ENCODE peak calls at places on chromosomes 6 and 20, in five cellular contexts. One of them, this sample, is unnamed.

GRCh38 chr6:45548657-45549515 is 171.2 kb upstream of the SUPT3H start:
- DNase-seq in iPS-NIHi11: no peak
- DNase-seq in natural killer cell treated with Interleukin-12 subunit alpha and Interleukin-12 subunit beta and Interleukin-15 and Interleukin-18, amount 100 ng/mL, for 72 hours: no peak
- DNase-seq in upper lobe of right lung: no peak
- DNase-seq in GOT3: no peak
- DNase-seq in this sample: no peak

GRCh38 chr6:4914412-4915159 is 89.3 kb downstream of the RPP40 start:
- DNase-seq in iPS-NIHi11: no peak
- DNase-seq in natural killer cell treated with Interleukin-12 subunit alpha and Interleukin-12 subunit beta and Interleukin-15 and Interleukin-18, amount 100 ng/mL, for 72 hours: peak; percentile 65
- DNase-seq in upper lobe of right lung: no peak
- DNase-seq in GOT3: no peak
- DNase-seq in this sample: no peak

GRCh38 chr6:148445620-148446019 is 103.0 kb downstream of the SASH1 start:
- DNase-seq in iPS-NIHi11: no peak
- DNase-seq in natural killer cell treated with Interleukin-12 subunit alpha and Interleukin-12 subunit beta and Interleukin-15 and Interleukin-18, amount 100 ng/mL, for 72 hours: no peak
- DNase-seq in upper lobe of right lung: no peak
- DNase-seq in GOT3: no peak
- DNase-seq in this sample: no peak

GRCh38 chr20:32680544-32681174 is 6.9 kb upstream of the C20orf203 start:
- DNase-seq in iPS-NIHi11: no peak
- DNase-seq in natural killer cell treated with Interleukin-12 subunit alpha and Interleukin-12 subunit beta and Interleukin-15 and Interleukin-18, amount 100 ng/mL, for 72 hours: peak; percentile 20
- DNase-seq in upper lobe of right lung: no peak
- DNase-seq in GOT3: no peak
- DNase-seq in this sample: no peak

GRCh38 chr20:51379601-51380341 is 162.7 kb downstream of the NFATC2 start:
- DNase-seq in iPS-NIHi11: no peak
- DNase-seq in natural killer cell treated with Interleukin-12 subunit alpha and Interleukin-12 subunit beta and Interleukin-15 and Interleukin-18, amount 100 ng/mL, for 72 hours: no peak
- DNase-seq in upper lobe of right lung: peak; percentile 18
- DNase-seq in GOT3: no peak
- DNase-seq in this sample: no peak

GRCh38 chr6:108921547-108922331 is 73.5 kb downstream of the ARMC2 start:
- DNase-seq in iPS-NIHi11: no peak
- DNase-seq in natural killer cell treated with Interleukin-12 subunit alpha and Interleukin-12 subunit beta and Interleukin-15 and Interleukin-18, amount 100 ng/mL, for 72 hours: peak; percentile 71
- DNase-seq in upper lobe of right lung: no peak
- DNase-seq in GOT3: peak; percentile 22
- DNase-seq in this sample: no peak

GRCh38 chr6:3500262-3501001 is 43.6 kb upstream of the SLC22A23 start:
- DNase-seq in iPS-NIHi11: no peak
- DNase-seq in natural killer cell treated with Interleukin-12 subunit alpha and Interleukin-12 subunit beta and Interleukin-15 and Interleukin-18, amount 100 ng/mL, for 72 hours: no peak
- DNase-seq in upper lobe of right lung: no peak
- DNase-seq in GOT3: no peak
- DNase-seq in this sample: no peak

GRCh38 chr6:72832271-72832670 is 210.4 kb downstream of the KCNQ5 start:
- DNase-seq in iPS-NIHi11: no peak
- DNase-seq in natural killer cell treated with Interleukin-12 subunit alpha and Interleukin-12 subunit beta and Interleukin-15 and Interleukin-18, amount 100 ng/mL, for 72 hours: no peak
- DNase-seq in upper lobe of right lung: no peak
- DNase-seq in GOT3: no peak
- DNase-seq in this sample: no peak

GRCh38 chr6:6734463-6735455 is 146.2 kb downstream of the LY86 start:
- DNase-seq in iPS-NIHi11: no peak
- DNase-seq in natural killer cell treated with Interleukin-12 subunit alpha and Interleukin-12 subunit beta and Interleukin-15 and Interleukin-18, amount 100 ng/mL, for 72 hours: no peak
- DNase-seq in upper lobe of right lung: no peak
- DNase-seq in GOT3: no peak
- DNase-seq in this sample: no peak

GRCh38 chr20:890671-891070 is 25.5 kb downstream of the ANGPT4 start:
- DNase-seq in iPS-NIHi11: no peak
- DNase-seq in natural killer cell treated with Interleukin-12 subunit alpha and Interleukin-12 subunit beta and Interleukin-15 and Interleukin-18, amount 100 ng/mL, for 72 hours: no peak
- DNase-seq in upper lobe of right lung: no peak
- DNase-seq in GOT3: no peak
- DNase-seq in this sample: no peak

GRCh38 chr6:153131037-153131981 is at the start of gene RGS17:
- DNase-seq in iPS-NIHi11: peak; percentile 97
- DNase-seq in natural killer cell treated with Interleukin-12 subunit alpha and Interleukin-12 subunit beta and Interleukin-15 and Interleukin-18, amount 100 ng/mL, for 72 hours: peak; percentile 69
- DNase-seq in upper lobe of right lung: peak; percentile 74
- DNase-seq in GOT3: no peak
- DNase-seq in this sample: peak; percentile 30

GRCh38 chr20:62066983-62067433 is 1.3 kb upstream of the TAF4 start:
- DNase-seq in iPS-NIHi11: peak; percentile 68
- DNase-seq in natural killer cell treated with Interleukin-12 subunit alpha and Interleukin-12 subunit beta and Interleukin-15 and Interleukin-18, amount 100 ng/mL, for 72 hours: no peak
- DNase-seq in upper lobe of right lung: no peak
- DNase-seq in GOT3: no peak
- DNase-seq in this sample: peak; percentile 16

GRCh38 chr6:50264995-50265571 is 215.4 kb upstream of the DEFB112 start:
- DNase-seq in iPS-NIHi11: peak; percentile 26
- DNase-seq in natural killer cell treated with Interleukin-12 subunit alpha and Interleukin-12 subunit beta and Interleukin-15 and Interleukin-18, amount 100 ng/mL, for 72 hours: no peak
- DNase-seq in upper lobe of right lung: no peak
- DNase-seq in GOT3: no peak
- DNase-seq in this sample: no peak

GRCh38 chr6:151325075-151326050 is 66.0 kb downstream of the ZBTB2 start:
- DNase-seq in iPS-NIHi11: peak; percentile 59
- DNase-seq in natural killer cell treated with Interleukin-12 subunit alpha and Interleukin-12 subunit beta and Interleukin-15 and Interleukin-18, amount 100 ng/mL, for 72 hours: no peak
- DNase-seq in upper lobe of right lung: peak; percentile 77
- DNase-seq in GOT3: no peak
- DNase-seq in this sample: peak; percentile 28

GRCh38 chr6:97282238-97282725 is 734 bp downstream of the MMS22L start:
- DNase-seq in iPS-NIHi11: peak; percentile 23
- DNase-seq in natural killer cell treated with Interleukin-12 subunit alpha and Interleukin-12 subunit beta and Interleukin-15 and Interleukin-18, amount 100 ng/mL, for 72 hours: no peak
- DNase-seq in upper lobe of right lung: no peak
- DNase-seq in GOT3: no peak
- DNase-seq in this sample: no peak

GRCh38 chr6:6515691-6516607 is 72.6 kb upstream of the LY86 start:
- DNase-seq in iPS-NIHi11: no peak
- DNase-seq in natural killer cell treated with Interleukin-12 subunit alpha and Interleukin-12 subunit beta and Interleukin-15 and Interleukin-18, amount 100 ng/mL, for 72 hours: no peak
- DNase-seq in upper lobe of right lung: no peak
- DNase-seq in GOT3: no peak
- DNase-seq in this sample: no peak

This sample was measured in amygdala.